ENCODE peak calls at places on chromosomes 3 and 15, in ten cellular contexts. T is upper lobe of left lung, G is GM12878, X is stomach, S is A549, U is sigmoid colon, Y is K562, C is HepG2, L is ovary, B is transverse colon. A is an unnamed sample. For H3K4me1, the result is how much of the 10 kb centered on the place peaks cover.

GRCh38 chr15:73956276-73957086 is 30.2 kb downstream of the LOXL1 start:
- DNase-seq in T (peak), G (no peak), X (peak), S (no peak), U (peak), Y (no peak), C (no peak), L (peak), B (no peak), A (no peak)

GRCh38 chr3:155846119-155846518 is 8.1 kb downstream of the SLC33A1 start:
- DNase-seq in T (no peak), G (no peak), X (no peak), S (no peak), U (no peak), Y (no peak), C (no peak), L (no peak), B (no peak), A (no peak)

GRCh38 chr3:45029661-45030060 is 3.6 kb downstream of the CLEC3B start:
- DNase-seq in T (no peak), G (no peak), X (no peak), S (no peak), U (no peak), Y (no peak), C (no peak), L (no peak), B (no peak), A (no peak)

GRCh38 chr3:19885468-19885867 is 48.5 kb downstream of the EFHB start:
- DNase-seq in T (no peak), G (no peak), X (no peak), S (peak), U (no peak), Y (peak), C (peak), L (no peak), B (no peak), A (no peak)

GRCh38 chr3:4824948-4825325 is 154.3 kb upstream of the BHLHE40 start:
- DNase-seq in T (no peak), G (no peak), X (no peak), S (peak), U (no peak), Y (peak), C (peak), L (no peak), B (no peak), A (no peak)

GRCh38 chr15:64970696-64971095 is 19.0 kb downstream of the SPG21 start:
- DNase-seq in T (peak), G (no peak), X (no peak), S (no peak), U (no peak), Y (no peak), C (no peak), L (no peak), B (no peak), A (no peak)

GRCh38 chr3:186322761-186323160 is 39.3 kb downstream of the DGKG start:
- DNase-seq in T (no peak), G (no peak), X (no peak), S (no peak), U (no peak), Y (no peak), C (no peak), L (no peak), B (no peak), A (no peak)

GRCh38 chr3:156761007-156761406 is 65.1 kb upstream of the LEKR1 start:
- DNase-seq in T (no peak), G (no peak), X (no peak), S (no peak), U (no peak), Y (no peak), C (no peak), L (no peak), B (no peak), A (no peak)

GRCh38 chr15:39195988-39196486 is 384.8 kb upstream of the THBS1 start:
- DNase-seq in T (no peak), G (no peak), X (no peak), S (peak), U (no peak), Y (no peak), C (no peak), L (no peak), B (no peak), A (no peak)

GRCh38 chr3:184249412-184250166 is at the start of gene EEF1AKMT4:
- DNase-seq in T (peak), G (peak), X (peak), S (peak), U (peak), Y (peak), C (peak), L (peak), B (peak), A (peak)

GRCh38 chr3:72728958-72729467 is 119.2 kb downstream of the SHQ1 start:
- DNase-seq in T (no peak), G (no peak), X (no peak), S (no peak), U (no peak), Y (no peak), C (peak), L (no peak), B (no peak), A (no peak)

GRCh38 chr3:175743733-175744400 is 884.7 kb downstream of the NAALADL2 start:
- DNase-seq in T (no peak), G (no peak), X (no peak), S (peak), U (no peak), Y (no peak), C (no peak), L (no peak), B (no peak), A (no peak)

GRCh38 chr3:190131329-190131728 is 10.6 kb upstream of the P3H2 start:
- DNase-seq in T (no peak), G (no peak), X (peak), S (no peak), U (no peak), Y (no peak), C (no peak), L (no peak), B (no peak), A (no peak)

GRCh38 chr15:80093854-80094418 is 34.5 kb downstream of the ZFAND6 start:
- DNase-seq in T (peak), G (no peak), X (peak), S (no peak), U (peak), Y (peak), C (no peak), L (peak), B (peak), A (no peak)

GRCh38 chr3:69020424-69020823 is 6.9 kb upstream of the EOGT start:
- DNase-seq in T (no peak), G (no peak), X (no peak), S (no peak), U (no peak), Y (no peak), C (no peak), L (no peak), B (no peak), A (no peak)

GRCh38 chr3:29977360-29977759 is 629.0 kb upstream of the TGFBR2 start:
- DNase-seq in T (no peak), G (no peak), X (no peak), S (no peak), U (no peak), Y (no peak), C (no peak), L (no peak), B (no peak), A (no peak)

GRCh38 chr15:84658788-84659411 is 901 bp upstream of the NMB start:
- DNase-seq in T (no peak), G (no peak), X (no peak), S (no peak), U (no peak), Y (no peak), C (no peak), L (no peak), B (no peak), A (no peak)

GRCh38 chr3:194730369-194730768 is 44.7 kb downstream of the FAM43A start:
- DNase-seq in T (peak), G (no peak), X (peak), S (no peak), U (no peak), Y (no peak), C (no peak), L (no peak), B (peak), A (no peak)

GRCh38 chr15:69991493-69991892 is 106.2 kb downstream of the TLE3 start:
- DNase-seq in T (no peak), G (no peak), X (no peak), S (no peak), U (no peak), Y (no peak), C (no peak), L (no peak), B (no peak), A (no peak)

GRCh38 chr3:126442849-126443229 is 32.9 kb downstream of the ZXDC start:
- DNase-seq in T (no peak), G (no peak), X (peak), S (no peak), U (peak), Y (no peak), C (no peak), L (peak), B (no peak), A (no peak)

GRCh38 chr3:186839874-186840641 is 2.5 kb upstream of the ADIPOQ start:
- DNase-seq in T (no peak), G (no peak), X (no peak), S (no peak), U (no peak), Y (no peak), C (no peak), L (no peak), B (no peak), A (no peak)

GRCh38 chr3:99242271-99242670 is 340.8 kb upstream of the DCBLD2 start:
- DNase-seq in T (no peak), G (no peak), X (no peak), S (no peak), U (no peak), Y (no peak), C (no peak), L (no peak), B (no peak), A (no peak)

GRCh38 chr3:15645740-15646490 is 44.4 kb downstream of the BTD start:
- DNase-seq in T (no peak), G (no peak), X (no peak), S (peak), U (peak), Y (no peak), C (no peak), L (peak), B (no peak), A (no peak)

GRCh38 chr3:104102386-104102785 is 1264.3 kb upstream of the ALCAM start:
- DNase-seq in T (no peak), G (peak), X (no peak), S (peak), U (no peak), Y (no peak), C (peak), L (no peak), B (no peak), A (no peak)

GRCh38 chr3:47019201-47019600 is 39.7 kb downstream of the NBEAL2 start:
- DNase-seq in T (peak), G (peak), X (no peak), S (no peak), U (no peak), Y (no peak), C (no peak), L (no peak), B (no peak), A (no peak)

GRCh38 chr3:377158-377561 is 180.6 kb downstream of the CHL1 start:
- DNase-seq in T (no peak), G (no peak), X (no peak), S (peak), U (no peak), Y (peak), C (peak), L (no peak), B (no peak), A (no peak)

GRCh38 chr15:84570164-84570692 is 30.6 kb upstream of the ZSCAN2 start:
- DNase-seq in T (peak), G (no peak), X (peak), S (peak), U (peak), Y (peak), C (no peak), L (no peak), B (peak), A (peak)

GRCh38 chr15:59879506-59879905 is 124.6 kb upstream of the FOXB1 start:
- DNase-seq in T (no peak), G (no peak), X (no peak), S (no peak), U (no peak), Y (no peak), C (no peak), L (no peak), B (no peak), A (no peak)

GRCh38 chr15:66581972-66582537 is 16.3 kb upstream of the LCTL start:
- DNase-seq in T (no peak), G (no peak), X (no peak), S (no peak), U (no peak), Y (no peak), C (peak), L (no peak), B (no peak), A (no peak)

GRCh38 chr15:81337713-81338157 is 13.8 kb upstream of the STARD5 start:
- DNase-seq in T (no peak), G (no peak), X (no peak), S (no peak), U (no peak), Y (no peak), C (no peak), L (no peak), B (no peak), A (no peak)

GRCh38 chr3:170356596-170357175 is 829 bp upstream of the SKIL start:
- DNase-seq in T (peak), G (no peak), X (peak), S (peak), U (peak), Y (peak), C (peak), L (peak), B (peak), A (peak)

GRCh38 chr15:57922780-57923179 is 142.7 kb downstream of the ALDH1A2 start:
- DNase-seq in T (peak), G (no peak), X (peak), S (no peak), U (no peak), Y (no peak), C (no peak), L (peak), B (peak), A (no peak)
- TF ChIP-seq EP300 in T (no peak), G (no peak), X (no peak), S (no peak), U (no peak), Y (no peak), C (no peak), L (no peak), B (no peak), A (no peak)

DNA sequence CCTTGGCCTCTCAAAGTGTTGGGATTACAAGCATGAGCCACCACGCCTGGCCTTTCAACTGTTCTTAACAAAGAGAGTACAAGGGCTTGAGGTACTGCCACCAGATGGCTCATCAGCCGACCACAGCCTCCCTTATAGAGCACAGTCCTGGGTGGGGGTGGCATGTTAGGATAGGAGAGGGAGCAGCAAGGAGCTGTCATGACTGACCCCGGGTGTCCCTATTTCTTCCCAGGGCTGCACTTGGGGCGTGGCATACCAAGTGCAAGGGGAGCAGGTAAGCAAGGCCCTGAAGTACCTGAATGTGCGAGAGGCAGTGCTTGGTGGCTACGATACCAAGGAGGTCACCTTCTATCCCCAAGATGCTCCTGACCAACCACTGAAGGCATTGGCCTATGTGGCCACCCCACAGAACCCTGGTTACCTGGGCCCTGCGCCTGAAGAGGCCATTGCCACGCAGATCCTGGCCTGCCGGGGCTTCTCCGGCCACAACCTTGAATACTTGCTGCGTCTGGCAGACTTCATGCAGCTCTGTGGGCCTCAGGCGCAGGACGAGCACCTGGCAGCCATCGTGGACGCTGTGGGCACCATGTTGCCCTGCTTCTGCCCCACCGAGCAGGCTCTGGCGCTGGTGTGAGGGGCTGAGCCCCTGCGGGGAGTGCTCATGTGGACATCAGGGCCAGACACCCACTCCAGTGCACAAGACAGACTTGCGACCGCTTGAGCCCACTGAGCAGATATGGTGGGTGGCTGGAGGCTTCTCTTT is 2.1 kb downstream of the CHAC1 start:
- DNase-seq in T (no peak), G (no peak), X (no peak), S (no peak), U (no peak), Y (no peak), C (no peak), L (no peak), B (no peak), A (no peak)
- H3K4me1 ChIP-seq in T (under half), G (under half), X (under half), S (under half), U (half or more), Y (under half), C (under half), L (under half), B (under half), A (under half)

GRCh38 chr15:50945725-50946124 is 37.2 kb downstream of the AP4E1 start:
- DNase-seq in T (no peak), G (no peak), X (no peak), S (no peak), U (no peak), Y (no peak), C (no peak), L (no peak), B (no peak), A (no peak)
- TF ChIP-seq EP300 in T (no peak), G (no peak), X (no peak), S (no peak), U (no peak), Y (no peak), C (no peak), L (no peak), B (no peak), A (no peak)

DNA sequence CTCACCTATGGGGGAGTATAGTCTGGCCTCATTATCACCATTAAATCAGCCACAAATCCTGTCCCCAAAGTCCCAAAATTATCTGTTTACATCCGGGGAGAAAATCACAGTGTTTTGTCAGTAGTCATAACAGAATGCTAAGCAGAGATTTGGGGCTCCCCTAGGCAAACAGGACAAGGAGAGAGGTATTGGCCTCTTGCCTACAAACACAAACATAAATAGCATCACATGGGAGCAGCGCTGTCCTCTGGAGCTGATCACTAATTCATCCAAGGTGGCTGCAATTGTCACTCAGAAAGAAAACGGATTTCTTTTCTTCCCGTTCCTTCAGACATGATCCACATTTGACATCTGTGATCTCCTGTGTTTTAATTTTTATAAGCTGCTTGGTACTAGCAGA is 1028.1 kb downstream of the NTRK3 start:
- DNase-seq in T (no peak), G (no peak), X (no peak), S (no peak), U (no peak), Y (no peak), C (no peak), L (no peak), B (no peak), A (no peak)
- H3K4me1 ChIP-seq in T (under half), G (under half), X (under half), S (under half), U (under half), Y (under half), C (under half), L (under half), B (under half), A (under half)

DNA sequence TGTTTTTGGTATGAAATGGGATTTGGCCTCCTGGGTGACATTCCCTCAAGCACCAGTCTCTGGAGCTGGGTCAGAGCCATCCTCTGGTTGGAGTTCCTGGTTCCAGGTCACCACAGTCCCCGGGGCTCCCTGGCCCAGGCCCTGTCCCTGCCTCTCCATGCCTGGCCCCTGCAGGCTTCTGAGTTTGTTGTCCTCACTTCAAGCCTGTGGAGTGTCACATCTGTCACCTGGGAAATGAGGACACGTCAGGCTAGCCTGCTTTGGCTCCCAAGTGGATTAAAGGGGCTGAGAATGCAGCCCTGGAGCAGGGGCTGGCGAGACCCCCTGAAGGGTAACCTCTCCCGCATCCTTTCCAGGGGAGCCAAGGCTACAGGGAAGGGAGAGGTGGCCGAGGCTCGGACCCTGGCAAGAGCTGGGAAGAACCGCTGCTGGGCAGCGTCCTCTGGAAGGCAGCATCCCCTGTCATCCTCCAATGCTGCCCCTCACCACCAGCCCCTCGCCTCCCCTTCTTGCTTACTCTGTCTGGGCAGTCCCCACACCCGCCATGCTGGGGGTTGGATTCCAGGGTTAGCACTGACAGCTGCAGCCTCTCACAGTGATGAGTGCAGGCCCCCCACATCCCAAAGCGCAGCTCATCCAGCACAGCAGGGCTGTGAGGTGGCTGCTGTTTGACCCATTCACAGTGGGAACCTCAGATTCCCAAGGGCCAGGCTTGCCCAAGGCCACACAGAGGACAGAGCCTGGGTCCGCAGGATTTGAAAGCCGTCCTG is 75.5 kb upstream of the IQSEC1 start:
- DNase-seq in T (peak), G (no peak), X (no peak), S (no peak), U (peak), Y (no peak), C (no peak), L (no peak), B (peak), A (no peak)
- TF ChIP-seq EP300 in T (no peak), G (no peak), X (no peak), S (no peak), U (no peak), Y (no peak), C (no peak), L (no peak), B (no peak), A (no peak)

DNA sequence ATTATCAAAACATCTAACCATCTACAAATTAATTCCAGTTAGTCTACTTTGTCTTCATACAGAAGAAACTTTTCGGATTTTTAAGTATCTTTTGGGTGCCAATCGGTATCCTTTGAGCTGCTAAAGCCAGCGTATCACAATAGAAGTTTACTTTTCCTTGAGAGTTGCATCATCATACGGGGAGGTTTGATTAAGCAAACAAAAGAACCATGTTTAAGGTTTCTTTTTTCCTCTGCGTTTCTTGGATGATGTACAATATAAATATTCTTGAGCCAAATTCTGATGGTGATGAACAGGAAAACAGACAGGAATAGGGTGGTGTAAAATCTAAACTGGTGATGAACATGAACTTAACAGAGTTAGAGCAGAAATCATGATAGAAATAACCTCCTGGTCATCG is 527.9 kb downstream of the FOXP1 start:
- DNase-seq in T (no peak), G (no peak), X (no peak), S (no peak), U (no peak), Y (no peak), C (no peak), L (no peak), B (no peak), A (no peak)
- H3K4me1 ChIP-seq in T (half or more), G (under half), X (under half), S (half or more), U (half or more), Y (under half), C (half or more), L (under half), B (half or more), A (under half)